ENCODE peak calls at places on chromosomes 6 and 20, in four cellular contexts. B is putamen, V is posterior cingulate gyrus, M is AG10803. Y is an unnamed sample.

GRCh38 chr6:130993292-130993765 is 69.7 kb downstream of the EPB41L2 start:
- DNase-seq in B (no peak), V (peak), M (no peak), Y (no peak)

GRCh38 chr20:36105731-36106226 is 48.8 kb upstream of the EPB41L1 start:
- DNase-seq in B (no peak), V (no peak), M (no peak), Y (no peak)

GRCh38 chr6:81093046-81093445 is 659.4 kb downstream of the TENT5A start:
- DNase-seq in B (no peak), V (no peak), M (no peak), Y (no peak)

GRCh38 chr6:5121479-5121878 is 36.3 kb downstream of the PPP1R3G start:
- DNase-seq in B (no peak), V (no peak), M (no peak), Y (no peak)

GRCh38 chr20:1503564-1504227 is 12.5 kb upstream of the SIRPB2 start:
- DNase-seq in B (peak), V (peak), M (peak), Y (peak)

GRCh38 chr6:1701668-1702353 is 92.1 kb downstream of the FOXC1 start:
- DNase-seq in B (no peak), V (no peak), M (peak), Y (peak)

GRCh38 chr6:41767112-41767946 is 12.4 kb downstream of the FRS3 start:
- DNase-seq in B (no peak), V (no peak), M (peak), Y (no peak)

GRCh38 chr6:120735641-120736040 is 598.6 kb downstream of the TBC1D32 start:
- DNase-seq in B (no peak), V (no peak), M (no peak), Y (peak)

GRCh38 chr20:52031574-52032303 is 159.8 kb downstream of the ZFP64 start:
- DNase-seq in B (no peak), V (no peak), M (peak), Y (peak)

GRCh38 chr6:109308018-109308492 is 74.2 kb downstream of the CD164 start:
- DNase-seq in B (no peak), V (no peak), M (peak), Y (peak)

GRCh38 chr20:3885711-3886110 is 3.5 kb upstream of the PANK2 start:
- DNase-seq in B (no peak), V (no peak), M (no peak), Y (no peak)

GRCh38 chr20:3209023-3209945 is at the start of gene ITPA:
- DNase-seq in B (peak), V (peak), M (peak), Y (peak)

GRCh38 chr6:6747371-6747770 is 158.9 kb downstream of the LY86 start:
- DNase-seq in B (no peak), V (no peak), M (no peak), Y (peak)

GRCh38 chr6:79031821-79032590 is 46.0 kb downstream of the PHIP start:
- DNase-seq in B (no peak), V (no peak), M (peak), Y (peak)

GRCh38 chr6:116568111-116568510 is 3.2 kb upstream of the RWDD1 start:
- DNase-seq in B (no peak), V (no peak), M (peak), Y (no peak)

GRCh38 chr6:223763-224162 is 68.5 kb upstream of the DUSP22 start:
- DNase-seq in B (no peak), V (no peak), M (peak), Y (no peak)

GRCh38 chr6:42390228-42390934 is 61.3 kb downstream of the TRERF1 start:
- DNase-seq in B (no peak), V (no peak), M (no peak), Y (no peak)